ENCODE peak calls at places on chromosomes 11 and 22, in five cellular contexts. Y is T-helper 9 cell; J is stimulated activated CD4-positive, alpha-beta T cell treated with anti-CD3 and anti-CD28 coated beads, Interleukin-4, amount 100 ng/mL, for 48 hours; G is LoVo; X is pulmonary artery endothelial cell. E is an unnamed sample.

GRCh38 chr11:75313457-75314272 is 37.8 kb downstream of the ARRB1 start:
- DNase-seq in Y (no peak), J (no peak), G (no peak), X (peak), E (no peak)

GRCh38 chr11:77449060-77449521 is 24.8 kb downstream of the PAK1 start:
- DNase-seq in Y (no peak), J (no peak), G (no peak), X (no peak), E (no peak)

GRCh38 chr22:30250713-30251267 is 4.2 kb upstream of the LIF start:
- DNase-seq in Y (no peak), J (peak), G (no peak), X (no peak), E (no peak)

GRCh38 chr11:129815596-129816461 is at the start of gene TMEM45B:
- DNase-seq in Y (no peak), J (peak), G (peak), X (no peak), E (peak)

GRCh38 chr11:114244995-114245394 is 51.2 kb upstream of the NNMT start:
- DNase-seq in Y (no peak), J (no peak), G (no peak), X (no peak), E (no peak)

GRCh38 chr11:7538023-7538422 is 24.2 kb downstream of the PPFIBP2 start:
- DNase-seq in Y (no peak), J (no peak), G (no peak), X (no peak), E (no peak)

GRCh38 chr11:117229411-117229810 is 2.5 kb downstream of the PCSK7 start:
- DNase-seq in Y (no peak), J (no peak), G (no peak), X (no peak), E (no peak)

GRCh38 chr11:74492974-74493815 is at the start of gene LIPT2:
- DNase-seq in Y (peak), J (peak), G (peak), X (peak), E (peak)

GRCh38 chr11:104668797-104669463 is 229.3 kb downstream of the CASP12 start:
- DNase-seq in Y (no peak), J (no peak), G (peak), X (peak), E (no peak)

GRCh38 chr11:69692422-69692821 is 11.4 kb downstream of the FGF19 start:
- DNase-seq in Y (no peak), J (no peak), G (no peak), X (no peak), E (no peak)

GRCh38 chr11:92083123-92083522 is 141.5 kb upstream of the FAT3 start:
- DNase-seq in Y (no peak), J (no peak), G (no peak), X (no peak), E (no peak)

GRCh38 chr11:33857924-33858323 is 34.0 kb downstream of the LMO2 start:
- DNase-seq in Y (peak), J (peak), G (peak), X (no peak), E (peak)

GRCh38 chr11:10499452-10500262 is 41.3 kb downstream of the RNF141 start:
- DNase-seq in Y (no peak), J (no peak), G (no peak), X (no peak), E (no peak)

GRCh38 chr11:86636275-86636674 is 36.1 kb downstream of the ME3 start:
- DNase-seq in Y (no peak), J (no peak), G (no peak), X (no peak), E (no peak)

GRCh38 chr11:110362916-110363574 is 66.6 kb upstream of the RDX start:
- DNase-seq in Y (no peak), J (no peak), G (no peak), X (peak), E (no peak)

GRCh38 chr11:128904872-128905344 is 13.8 kb downstream of the KCNJ5 start:
- DNase-seq in Y (no peak), J (no peak), G (peak), X (no peak), E (no peak)

GRCh38 chr11:1404461-1405185 is 14.9 kb downstream of the BRSK2 start:
- DNase-seq in Y (no peak), J (no peak), G (no peak), X (no peak), E (no peak)

GRCh38 chr11:33375688-33376311 is 118.6 kb downstream of the HIPK3 start:
- DNase-seq in Y (no peak), J (no peak), G (no peak), X (no peak), E (peak)

GRCh38 chr22:24686280-24686679 is 83.3 kb downstream of the GGT1 start:
- DNase-seq in Y (no peak), J (no peak), G (no peak), X (no peak), E (no peak)